ENCODE peak calls at places on chromosome 21, in seven cellular contexts. U is GM12878, R is NB4, Z is progenitor cell of endocrine pancreas, G is transverse colon, A is H1, V is nephron progenitor cell. W is an unnamed sample.

GRCh38 chr21:42269382-42269781 is 45.8 kb downstream of the TFF3 start:
- DNase-seq in U (no peak), R (peak; percentile 52), Z (no peak), G (no peak), A (no peak), V (no peak), W (no peak)

GRCh38 chr21:15415541-15416261 is 314.1 kb upstream of the USP25 start:
- DNase-seq in U (no peak), R (no peak), Z (no peak), G (no peak), A (no peak), V (no peak), W (no peak)

GRCh38 chr21:43370091-43370658 is 56.8 kb downstream of the SIK1 start:
- DNase-seq in U (no peak), R (no peak), Z (no peak), G (no peak), A (no peak), V (no peak), W (no peak)

GRCh38 chr21:44695176-44695575 is 1.8 kb upstream of the KRTAP10-12 start:
- DNase-seq in U (no peak), R (no peak), Z (no peak), G (no peak), A (no peak), V (no peak), W (no peak)

GRCh38 chr21:32371913-32372314 is 20.9 kb downstream of the URB1 start:
- DNase-seq in U (no peak), R (peak; percentile 20), Z (no peak), G (no peak), A (no peak), V (no peak), W (no peak)

GRCh38 chr21:45248893-45249381 is 38.8 kb downstream of the POFUT2 start:
- DNase-seq in U (no peak), R (no peak), Z (no peak), G (peak; percentile 32), A (no peak), V (no peak), W (peak; percentile 53)

GRCh38 chr21:42579456-42580075 is 65.9 kb downstream of the SLC37A1 start:
- DNase-seq in U (no peak), R (no peak), Z (no peak), G (peak; percentile 8), A (no peak), V (no peak), W (no peak)

GRCh38 chr21:34932233-34932632 is 116.9 kb downstream of the RUNX1 start:
- DNase-seq in U (no peak), R (no peak), Z (no peak), G (no peak), A (no peak), V (no peak), W (no peak)

GRCh38 chr21:42567181-42567560 is 53.5 kb downstream of the SLC37A1 start:
- DNase-seq in U (no peak), R (no peak), Z (no peak), G (peak; percentile 5), A (no peak), V (no peak), W (no peak)

DNA sequence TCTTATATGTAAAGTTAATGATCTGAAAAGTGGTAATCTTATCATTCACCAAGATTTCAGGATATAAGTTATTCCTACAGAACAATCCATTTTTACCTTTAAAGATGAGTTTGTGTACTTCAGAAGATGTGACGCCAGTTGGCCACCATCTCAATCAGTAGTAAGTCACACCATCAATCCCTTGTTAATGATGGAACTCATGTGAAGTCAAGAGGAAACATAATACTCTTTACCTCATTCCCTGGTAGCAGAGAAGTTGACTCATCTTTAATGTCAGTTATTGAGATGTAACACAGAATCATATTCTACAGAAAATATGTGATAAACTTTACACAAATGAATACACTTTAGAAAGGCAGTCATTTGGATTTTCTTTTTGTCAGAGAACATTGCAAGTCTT is 38.2 kb downstream of the MRPL39 start:
- DNase-seq in U (no peak), R (no peak), Z (no peak), G (no peak), A (no peak), V (no peak), W (no peak)
- TF ChIP-seq CTCF in U (no peak), R (no peak), Z (no peak), G (no peak), A (no peak), V (no peak), W (no peak)

DNA sequence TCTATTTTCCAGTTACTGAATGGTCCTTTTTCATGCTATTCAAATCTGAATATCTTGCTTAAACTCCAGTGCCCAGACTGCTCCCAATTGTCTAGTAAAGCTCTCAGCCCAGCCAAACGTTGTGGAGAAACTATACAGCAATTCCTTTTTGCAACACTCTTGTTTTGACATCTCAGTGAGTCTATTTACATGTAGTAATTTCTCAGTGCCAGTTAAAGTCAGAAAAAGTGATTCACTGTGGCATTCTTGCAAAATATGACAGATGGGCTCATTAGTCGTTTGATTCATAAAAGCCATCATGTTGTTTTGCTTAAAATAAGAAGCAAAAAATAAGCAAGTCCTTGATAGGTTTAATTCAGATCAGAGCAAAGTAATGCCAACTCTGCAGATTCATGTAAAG is 20.7 kb upstream of the TMPRSS15 start:
- DNase-seq in U (no peak), R (no peak), Z (no peak), G (no peak), A (no peak), V (no peak), W (no peak)
- TF ChIP-seq CTCF in U (no peak), R (no peak), Z (no peak), G (no peak), A (no peak), V (no peak), W (no peak)

GRCh38 chr21:24014381-24014780 is 1592.9 kb downstream of the MRPL39 start:
- DNase-seq in U (no peak), R (no peak), Z (no peak), G (no peak), A (no peak), V (no peak), W (no peak)
- TF ChIP-seq CTCF in U (no peak), R (no peak), Z (peak; percentile 29), G (no peak), A (no peak), V (peak; percentile 18), W (no peak)

GRCh38 chr21:36087362-36088138 is 17.7 kb downstream of the CBR1 start:
- DNase-seq in U (no peak), R (no peak), Z (no peak), G (no peak), A (no peak), V (no peak), W (no peak)
- TF ChIP-seq CTCF in U (peak; percentile 19), R (peak; percentile 6), Z (peak; percentile 35), G (no peak), A (peak; percentile 47), V (no peak), W (no peak)

GRCh38 chr21:33543505-33544129 is 779 bp downstream of the SON start:
- DNase-seq in U (no peak), R (peak; percentile 82), Z (peak; percentile 56), G (peak; percentile 78), A (no peak), V (peak; percentile 85), W (no peak)

GRCh38 chr21:33541105-33541711 is 709 bp downstream of the GART start:
- DNase-seq in U (peak; percentile 13), R (peak; percentile 58), Z (no peak), G (no peak), A (no peak), V (no peak), W (no peak)

GRCh38 chr21:33541756-33542639 is at the start of gene GART:
- DNase-seq in U (peak; percentile 35), R (peak; percentile 90), Z (peak; percentile 69), G (peak; percentile 88), A (peak; percentile 39), V (peak; percentile 85), W (no peak)

GRCh38 chr21:33544451-33544850 is 1.6 kb downstream of the SON start:
- DNase-seq in U (no peak), R (no peak), Z (no peak), G (no peak), A (no peak), V (no peak), W (no peak)

GRCh38 chr21:33542640-33543504 is at the start of gene SON:
- DNase-seq in U (peak; percentile 95), R (peak; percentile 99), Z (peak; percentile 95), G (peak; percentile 99), A (peak; percentile 97), V (peak; percentile 94), W (peak; percentile 41)
- TF ChIP-seq CTCF in U (no peak), R (no peak), Z (no peak), G (no peak), A (no peak), V (no peak), W (no peak)

DNA sequence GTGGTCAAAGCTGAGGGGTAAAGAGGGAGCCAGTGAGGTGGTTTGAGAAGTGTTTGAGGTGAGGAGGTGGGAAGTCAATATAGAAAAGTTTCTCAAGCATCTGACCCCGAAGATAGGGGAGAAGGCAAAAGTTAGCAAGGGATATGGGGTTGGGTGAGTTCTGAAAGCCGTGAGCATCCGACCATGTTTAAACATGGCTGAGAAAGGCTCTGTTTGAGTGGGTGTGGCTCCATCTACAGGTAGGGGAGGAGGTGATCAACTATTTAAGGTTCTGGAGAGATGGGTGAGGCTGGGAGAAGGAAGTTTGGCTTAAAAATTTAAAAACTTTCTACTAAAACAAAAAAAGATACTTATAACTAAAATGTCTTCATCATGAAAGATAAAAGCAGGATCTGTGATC is 273.8 kb downstream of the KCNJ6 start:
- DNase-seq in U (no peak), R (peak; percentile 51), Z (no peak), G (no peak), A (no peak), V (no peak), W (no peak)
- TF ChIP-seq CTCF in U (peak; percentile 36), R (peak; percentile 33), Z (peak; percentile 53), G (no peak), A (peak; percentile 65), V (peak; percentile 32), W (peak; percentile 43)

W was measured in D721Med.